ENCODE peak calls at places on chromosome 5, in four cellular contexts. A is HepG2, Q is NT2/D1, U is H1. W is an unnamed sample.

GRCh38 chr5:30209752-30210151 is 983.7 kb upstream of the CDH6 start:
- DNase-seq in A (no peak), Q (no peak), U (no peak), W (no peak)

GRCh38 chr5:119743927-119744326 is 114.6 kb downstream of the FAM170A start:
- DNase-seq in A (peak), Q (peak), U (no peak), W (peak)

GRCh38 chr5:150142800-150143724 is 12.6 kb downstream of the PDGFRB start:
- DNase-seq in A (peak), Q (no peak), U (no peak), W (no peak)

GRCh38 chr5:54517174-54517511 is 416 bp upstream of the SNX18 start:
- DNase-seq in A (no peak), Q (no peak), U (no peak), W (no peak)

GRCh38 chr5:94359880-94360279 is 258.5 kb downstream of the KIAA0825 start:
- DNase-seq in A (no peak), Q (no peak), U (no peak), W (no peak)

GRCh38 chr5:36357391-36357790 is 55.7 kb upstream of the RANBP3L start:
- DNase-seq in A (no peak), Q (no peak), U (no peak), W (no peak)

GRCh38 chr5:864492-865167 is 13.8 kb upstream of the ZDHHC11 start:
- DNase-seq in A (no peak), Q (no peak), U (no peak), W (no peak)

GRCh38 chr5:14220642-14221041 is 77.5 kb downstream of the TRIO start:
- DNase-seq in A (no peak), Q (no peak), U (no peak), W (no peak)

GRCh38 chr5:111072949-111073682 is 1.6 kb downstream of the TSLP start:
- DNase-seq in A (no peak), Q (no peak), U (no peak), W (peak)

GRCh38 chr5:102711525-102712240 is 43.4 kb upstream of the PAM start:
- DNase-seq in A (no peak), Q (no peak), U (no peak), W (no peak)

GRCh38 chr5:133777951-133778350 is 165.6 kb upstream of the FSTL4 start:
- DNase-seq in A (no peak), Q (no peak), U (no peak), W (no peak)

GRCh38 chr5:32217886-32218396 is 43.8 kb upstream of the GOLPH3 start:
- DNase-seq in A (peak), Q (no peak), U (no peak), W (peak)

GRCh38 chr5:68378204-68378830 is 162.8 kb downstream of the PIK3R1 start:
- DNase-seq in A (no peak), Q (peak), U (no peak), W (no peak)

GRCh38 chr5:170748986-170749385 is 34.5 kb upstream of the GABRP start:
- DNase-seq in A (no peak), Q (no peak), U (no peak), W (no peak)

GRCh38 chr5:170751631-170752030 is 31.9 kb upstream of the GABRP start:
- DNase-seq in A (no peak), Q (no peak), U (no peak), W (no peak)

GRCh38 chr5:170747851-170748250 is 35.7 kb upstream of the GABRP start:
- DNase-seq in A (peak), Q (no peak), U (no peak), W (peak)

GRCh38 chr5:170752257-170753215 is 31.0 kb upstream of the GABRP start:
- DNase-seq in A (no peak), Q (no peak), U (no peak), W (no peak)

GRCh38 chr5:170749911-170750431 is 33.6 kb upstream of the GABRP start:
- DNase-seq in A (no peak), Q (no peak), U (no peak), W (no peak)
- TF ChIP-seq SUZ12 in A (no peak), Q (no peak), U (no peak), W (no peak)

GRCh38 chr5:17154211-17154996 is 63.0 kb upstream of the BASP1 start:
- DNase-seq in A (no peak), Q (no peak), U (no peak), W (no peak)
- TF ChIP-seq SUZ12 in A (no peak), Q (no peak), U (no peak), W (no peak)

DNA sequence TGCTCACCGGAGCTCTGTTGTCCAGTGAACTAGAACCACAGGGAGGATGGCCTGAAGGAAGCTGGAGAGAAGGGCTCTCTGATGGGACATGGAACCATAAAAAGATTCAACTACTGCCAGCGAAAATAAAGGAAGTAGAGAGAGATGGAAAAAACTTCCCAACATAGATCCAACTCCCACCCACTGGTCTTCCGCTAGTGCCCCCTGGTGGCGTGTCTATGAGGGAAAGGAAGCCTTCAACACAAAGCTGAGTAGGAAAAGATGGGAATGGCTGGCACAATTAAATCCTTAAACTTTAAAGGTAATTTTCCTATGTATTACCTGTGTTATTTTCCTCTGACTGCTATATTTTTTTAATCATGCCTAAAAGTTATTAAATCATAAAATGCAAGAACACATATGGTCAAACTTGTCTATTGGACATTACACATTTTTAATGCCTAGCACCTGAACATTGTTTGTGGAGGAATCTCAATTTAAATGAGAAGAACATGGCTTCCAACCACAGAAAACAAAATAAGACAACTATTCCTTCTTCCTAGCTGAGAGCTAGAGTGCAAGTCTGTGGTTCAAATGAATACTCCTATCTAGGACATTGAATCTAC is 51.5 kb downstream of the CEP120 start:
- DNase-seq in A (peak), Q (peak), U (peak), W (peak)
- TF ChIP-seq SUZ12 in A (no peak), Q (no peak), U (no peak), W (no peak)

GRCh38 chr5:147349241-147349640 is 114.4 kb downstream of the STK32A start:
- DNase-seq in A (no peak), Q (no peak), U (no peak), W (no peak)

GRCh38 chr5:147346006-147346561 is 111.3 kb downstream of the STK32A start:
- DNase-seq in A (no peak), Q (no peak), U (no peak), W (no peak)

GRCh38 chr5:147344861-147345260 is 110.0 kb downstream of the STK32A start:
- DNase-seq in A (no peak), Q (no peak), U (no peak), W (no peak)

GRCh38 chr5:147348046-147348445 is 113.2 kb downstream of the STK32A start:
- DNase-seq in A (no peak), Q (no peak), U (no peak), W (no peak)
- TF ChIP-seq SUZ12 in A (no peak), Q (no peak), U (no peak), W (no peak)

DNA sequence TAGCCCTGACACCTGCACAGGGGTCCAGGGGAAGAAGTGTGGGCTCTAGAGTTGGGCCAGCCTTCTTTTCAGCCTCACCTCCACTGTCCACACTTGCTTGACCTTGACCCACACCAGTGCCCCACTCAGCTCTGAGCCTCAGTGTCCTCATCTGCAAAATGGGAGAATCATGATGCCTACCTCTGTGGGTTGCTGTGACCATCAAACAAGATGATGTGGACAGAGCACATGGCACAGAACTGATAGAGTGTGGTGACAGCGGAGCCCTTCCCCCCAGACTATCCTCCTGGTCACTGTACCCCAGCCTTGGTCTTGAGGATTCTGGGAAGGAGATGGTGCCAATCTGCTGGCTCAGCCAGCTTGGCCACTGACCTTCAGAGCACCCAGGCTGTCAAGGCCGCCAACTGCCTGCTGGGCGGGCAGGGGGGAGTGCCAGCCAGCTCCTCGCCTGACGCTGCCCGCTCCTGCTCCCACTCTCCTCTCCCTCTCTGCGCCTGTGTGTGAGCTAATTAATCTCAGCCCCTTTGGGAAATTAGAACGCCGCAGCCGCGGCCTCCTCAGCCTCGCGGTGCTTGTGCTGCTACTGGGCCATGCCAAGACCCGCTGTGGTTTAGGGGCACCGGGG is 16.7 kb downstream of the CXXC5 start:
- DNase-seq in A (no peak), Q (no peak), U (no peak), W (no peak)
- TF ChIP-seq SUZ12 in A (no peak), Q (no peak), U (no peak), W (no peak)

DNA sequence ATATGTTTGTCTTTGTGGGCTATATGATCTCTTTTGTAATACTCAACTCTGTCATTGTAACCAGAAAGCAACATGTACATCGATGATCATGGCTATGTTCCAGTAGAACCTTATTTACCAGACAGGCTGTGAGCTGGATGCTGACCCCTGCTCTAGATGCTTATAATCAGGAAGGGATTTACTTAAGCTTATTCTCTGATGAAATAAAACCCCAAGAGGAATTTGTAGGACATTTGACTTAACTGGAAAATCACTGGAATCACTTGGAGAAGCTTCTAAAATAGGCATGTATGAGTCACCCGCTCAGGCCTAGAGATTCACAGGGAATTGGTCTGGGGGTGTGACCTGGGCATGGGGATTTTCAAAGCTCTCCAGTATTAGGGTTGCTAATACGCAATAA is 285.8 kb upstream of the ZNF608 start:
- DNase-seq in A (no peak), Q (no peak), U (no peak), W (no peak)
- TF ChIP-seq SUZ12 in A (no peak), Q (no peak), U (no peak), W (no peak)

DNA sequence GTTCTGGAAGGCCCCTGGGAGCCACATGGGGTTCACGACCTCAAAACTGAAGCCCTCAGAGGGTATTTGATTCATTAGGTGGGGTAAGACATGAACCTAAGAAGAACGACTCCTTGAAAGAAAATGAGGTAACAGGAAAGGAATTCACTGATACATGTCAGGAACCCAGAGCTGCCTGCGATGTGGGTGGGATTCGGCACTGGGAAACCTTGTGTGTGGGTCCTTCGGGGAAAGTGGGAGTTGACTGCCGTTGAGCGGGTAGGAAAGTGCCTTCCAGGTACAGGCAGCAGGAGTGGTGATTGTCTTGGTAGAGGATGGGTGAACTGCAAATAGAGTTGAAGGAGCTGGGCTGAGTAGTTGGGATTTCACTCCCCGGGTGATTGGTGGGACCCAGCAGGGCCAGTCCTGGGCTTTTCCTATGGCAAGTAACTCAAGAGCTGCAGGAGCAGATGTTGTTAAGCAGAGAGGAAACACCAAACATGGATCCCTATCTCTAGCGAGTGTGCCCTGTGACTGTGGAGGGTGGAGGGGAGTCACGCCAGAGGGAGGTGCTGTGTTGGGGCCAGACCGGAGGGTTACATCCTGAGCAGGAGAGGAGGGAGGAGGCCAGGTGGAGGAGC is 30.8 kb downstream of the ANKRD33B start:
- DNase-seq in A (no peak), Q (no peak), U (no peak), W (no peak)
- TF ChIP-seq SUZ12 in A (no peak), Q (no peak), U (no peak), W (no peak)

GRCh38 chr5:40619406-40619805 is 60.3 kb upstream of the PTGER4 start:
- DNase-seq in A (no peak), Q (no peak), U (no peak), W (no peak)
- TF ChIP-seq SUZ12 in A (no peak), Q (no peak), U (no peak), W (no peak)

DNA sequence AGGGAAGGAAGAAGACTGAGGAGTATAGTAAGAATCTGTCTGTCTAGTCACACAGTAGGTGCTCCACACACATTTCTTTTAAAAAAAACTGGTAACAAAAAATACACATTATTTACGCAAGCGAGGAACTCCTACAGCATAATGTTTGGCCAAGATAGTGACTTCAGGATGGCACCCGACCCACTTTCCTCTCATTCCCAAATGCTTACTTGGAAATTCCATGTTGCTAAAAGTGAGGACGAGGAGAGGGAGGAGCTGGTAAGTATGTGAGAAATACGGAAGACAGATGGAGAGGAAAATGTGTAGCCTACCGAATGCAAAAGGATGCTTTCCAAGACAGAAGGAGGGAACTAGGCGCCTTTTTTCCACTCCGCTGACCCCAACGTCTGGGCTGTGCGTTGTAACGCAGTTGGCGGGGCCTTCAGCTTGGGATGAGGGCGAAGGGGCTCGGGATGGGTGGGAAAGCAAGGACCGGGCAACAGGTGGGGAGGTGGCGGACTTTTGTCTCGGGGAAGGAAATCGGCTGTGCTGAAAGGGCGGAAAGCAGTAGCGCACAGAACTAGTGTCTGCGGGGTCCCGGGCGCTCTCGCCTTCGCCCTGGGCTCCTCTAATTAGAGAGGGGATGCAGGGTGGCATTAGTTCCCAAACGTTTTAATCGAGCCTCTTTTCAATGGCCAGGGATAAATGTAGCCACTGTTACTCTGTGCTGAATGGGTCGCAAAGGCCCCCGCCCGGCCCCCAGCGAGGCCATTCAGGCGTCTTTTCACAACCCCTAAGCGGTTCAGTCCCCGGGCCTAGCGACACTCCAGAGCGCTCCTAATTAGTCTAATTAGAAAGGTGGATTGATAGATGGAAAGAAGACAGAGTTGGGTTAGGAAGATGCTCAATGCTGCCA is 12.7 kb downstream of the FOXD1 start:
- DNase-seq in A (no peak), Q (no peak), U (no peak), W (no peak)
- TF ChIP-seq SUZ12 in A (no peak), Q (no peak), U (peak), W (no peak)

GRCh38 chr5:71873202-71873601 is 154.1 kb downstream of the CARTPT start:
- DNase-seq in A (no peak), Q (no peak), U (no peak), W (no peak)
- TF ChIP-seq SUZ12 in A (no peak), Q (no peak), U (no peak), W (no peak)